ENCODE peak calls at places on chromosomes 3 and 15, in eight cellular contexts. One of them, this sample, is unnamed.

GRCh38 chr3:37324752-37325407 is 150.5 kb upstream of the LRRFIP2 start:
- DNase-seq in cardiac fibroblast: peak; percentile 54
- DNase-seq in iris pigment epithelial cell: peak; percentile 54
- DNase-seq in BJ: no peak
- DNase-seq in fibroblast of lung: peak; percentile 83
- DNase-seq in endothelial cell: no peak
- DNase-seq in astrocyte of the spinal cord: peak; percentile 84
- DNase-seq in activated naive CD8-positive, alpha-beta T cell treated with anti-CD3 and anti-CD28 coated beads, Interleukin-2, amount 50 U/mL, for 24 hours: no peak
- DNase-seq in this sample: no peak

GRCh38 chr3:24496529-24497482 is 2.2 kb upstream of the THRB start:
- DNase-seq in cardiac fibroblast: peak; percentile 93
- DNase-seq in iris pigment epithelial cell: peak; percentile 83
- DNase-seq in BJ: peak; percentile 51
- DNase-seq in fibroblast of lung: peak; percentile 87
- DNase-seq in endothelial cell: peak; percentile 74
- DNase-seq in astrocyte of the spinal cord: peak; percentile 89
- DNase-seq in activated naive CD8-positive, alpha-beta T cell treated with anti-CD3 and anti-CD28 coated beads, Interleukin-2, amount 50 U/mL, for 24 hours: no peak
- DNase-seq in this sample: peak; percentile 45

GRCh38 chr3:138942861-138943623 is 3.9 kb downstream of the FOXL2 start:
- DNase-seq in cardiac fibroblast: no peak
- DNase-seq in iris pigment epithelial cell: no peak
- DNase-seq in BJ: no peak
- DNase-seq in fibroblast of lung: no peak
- DNase-seq in endothelial cell: peak; percentile 45
- DNase-seq in astrocyte of the spinal cord: no peak
- DNase-seq in activated naive CD8-positive, alpha-beta T cell treated with anti-CD3 and anti-CD28 coated beads, Interleukin-2, amount 50 U/mL, for 24 hours: no peak
- DNase-seq in this sample: no peak

GRCh38 chr3:21839592-21839991 is 88.6 kb upstream of the ZNF385D start:
- DNase-seq in cardiac fibroblast: peak; percentile 90
- DNase-seq in iris pigment epithelial cell: peak; percentile 90
- DNase-seq in BJ: peak; percentile 87
- DNase-seq in fibroblast of lung: peak; percentile 96
- DNase-seq in endothelial cell: no peak
- DNase-seq in astrocyte of the spinal cord: peak; percentile 91
- DNase-seq in activated naive CD8-positive, alpha-beta T cell treated with anti-CD3 and anti-CD28 coated beads, Interleukin-2, amount 50 U/mL, for 24 hours: no peak
- DNase-seq in this sample: peak; percentile 72

GRCh38 chr3:56772926-56773587 is 28.7 kb downstream of the ARHGEF3 start:
- DNase-seq in cardiac fibroblast: no peak
- DNase-seq in iris pigment epithelial cell: no peak
- DNase-seq in BJ: no peak
- DNase-seq in fibroblast of lung: no peak
- DNase-seq in endothelial cell: no peak
- DNase-seq in astrocyte of the spinal cord: no peak
- DNase-seq in activated naive CD8-positive, alpha-beta T cell treated with anti-CD3 and anti-CD28 coated beads, Interleukin-2, amount 50 U/mL, for 24 hours: no peak
- DNase-seq in this sample: no peak

GRCh38 chr3:184332370-184333090 is 4.9 kb upstream of the FAM131A start:
- DNase-seq in cardiac fibroblast: peak; percentile 88
- DNase-seq in iris pigment epithelial cell: peak; percentile 98
- DNase-seq in BJ: peak; percentile 63
- DNase-seq in fibroblast of lung: peak; percentile 96
- DNase-seq in endothelial cell: peak; percentile 49
- DNase-seq in astrocyte of the spinal cord: peak; percentile 89
- DNase-seq in activated naive CD8-positive, alpha-beta T cell treated with anti-CD3 and anti-CD28 coated beads, Interleukin-2, amount 50 U/mL, for 24 hours: no peak
- DNase-seq in this sample: peak; percentile 98

GRCh38 chr15:38991126-38991525 is 426.5 kb upstream of the RASGRP1 start:
- DNase-seq in cardiac fibroblast: peak; percentile 87
- DNase-seq in iris pigment epithelial cell: peak; percentile 55
- DNase-seq in BJ: no peak
- DNase-seq in fibroblast of lung: peak; percentile 55
- DNase-seq in endothelial cell: peak; percentile 10
- DNase-seq in astrocyte of the spinal cord: peak; percentile 51
- DNase-seq in activated naive CD8-positive, alpha-beta T cell treated with anti-CD3 and anti-CD28 coated beads, Interleukin-2, amount 50 U/mL, for 24 hours: no peak
- DNase-seq in this sample: peak; percentile 39

GRCh38 chr3:11553436-11554235 is 90.1 kb downstream of the VGLL4 start:
- DNase-seq in cardiac fibroblast: peak; percentile 42
- DNase-seq in iris pigment epithelial cell: peak; percentile 78
- DNase-seq in BJ: no peak
- DNase-seq in fibroblast of lung: no peak
- DNase-seq in endothelial cell: no peak
- DNase-seq in astrocyte of the spinal cord: peak; percentile 62
- DNase-seq in activated naive CD8-positive, alpha-beta T cell treated with anti-CD3 and anti-CD28 coated beads, Interleukin-2, amount 50 U/mL, for 24 hours: no peak
- DNase-seq in this sample: no peak

GRCh38 chr3:186596568-186597287 is 16.1 kb upstream of the AHSG start:
- DNase-seq in cardiac fibroblast: peak; percentile 14
- DNase-seq in iris pigment epithelial cell: peak; percentile 39
- DNase-seq in BJ: no peak
- DNase-seq in fibroblast of lung: peak; percentile 60
- DNase-seq in endothelial cell: no peak
- DNase-seq in astrocyte of the spinal cord: peak; percentile 5
- DNase-seq in activated naive CD8-positive, alpha-beta T cell treated with anti-CD3 and anti-CD28 coated beads, Interleukin-2, amount 50 U/mL, for 24 hours: no peak
- DNase-seq in this sample: no peak

GRCh38 chr3:73926360-73927202 is 301.8 kb upstream of the PDZRN3 start:
- DNase-seq in cardiac fibroblast: no peak
- DNase-seq in iris pigment epithelial cell: no peak
- DNase-seq in BJ: no peak
- DNase-seq in fibroblast of lung: no peak
- DNase-seq in endothelial cell: no peak
- DNase-seq in astrocyte of the spinal cord: no peak
- DNase-seq in activated naive CD8-positive, alpha-beta T cell treated with anti-CD3 and anti-CD28 coated beads, Interleukin-2, amount 50 U/mL, for 24 hours: no peak
- DNase-seq in this sample: no peak

GRCh38 chr3:101902041-101902440 is 52.7 kb downstream of the NFKBIZ start:
- DNase-seq in cardiac fibroblast: peak; percentile 82
- DNase-seq in iris pigment epithelial cell: peak; percentile 99
- DNase-seq in BJ: peak; percentile 91
- DNase-seq in fibroblast of lung: peak; percentile 88
- DNase-seq in endothelial cell: no peak
- DNase-seq in astrocyte of the spinal cord: peak; percentile 93
- DNase-seq in activated naive CD8-positive, alpha-beta T cell treated with anti-CD3 and anti-CD28 coated beads, Interleukin-2, amount 50 U/mL, for 24 hours: no peak
- DNase-seq in this sample: peak; percentile 96

GRCh38 chr15:70412717-70413266 is 315.1 kb upstream of the TLE3 start:
- DNase-seq in cardiac fibroblast: no peak
- DNase-seq in iris pigment epithelial cell: no peak
- DNase-seq in BJ: no peak
- DNase-seq in fibroblast of lung: no peak
- DNase-seq in endothelial cell: no peak
- DNase-seq in astrocyte of the spinal cord: no peak
- DNase-seq in activated naive CD8-positive, alpha-beta T cell treated with anti-CD3 and anti-CD28 coated beads, Interleukin-2, amount 50 U/mL, for 24 hours: no peak
- DNase-seq in this sample: no peak

GRCh38 chr3:196057663-196058356 is 24.1 kb downstream of the TFRC start:
- DNase-seq in cardiac fibroblast: no peak
- DNase-seq in iris pigment epithelial cell: no peak
- DNase-seq in BJ: no peak
- DNase-seq in fibroblast of lung: no peak
- DNase-seq in endothelial cell: no peak
- DNase-seq in astrocyte of the spinal cord: no peak
- DNase-seq in activated naive CD8-positive, alpha-beta T cell treated with anti-CD3 and anti-CD28 coated beads, Interleukin-2, amount 50 U/mL, for 24 hours: no peak
- DNase-seq in this sample: no peak

GRCh38 chr3:110750201-110750600 is 321.4 kb upstream of the NECTIN3 start:
- DNase-seq in cardiac fibroblast: no peak
- DNase-seq in iris pigment epithelial cell: no peak
- DNase-seq in BJ: no peak
- DNase-seq in fibroblast of lung: no peak
- DNase-seq in endothelial cell: no peak
- DNase-seq in astrocyte of the spinal cord: no peak
- DNase-seq in activated naive CD8-positive, alpha-beta T cell treated with anti-CD3 and anti-CD28 coated beads, Interleukin-2, amount 50 U/mL, for 24 hours: no peak
- DNase-seq in this sample: no peak

GRCh38 chr3:24264748-24265158 is 229.9 kb downstream of the THRB start:
- DNase-seq in cardiac fibroblast: peak; percentile 70
- DNase-seq in iris pigment epithelial cell: peak; percentile 64
- DNase-seq in BJ: no peak
- DNase-seq in fibroblast of lung: peak; percentile 46
- DNase-seq in endothelial cell: peak; percentile 21
- DNase-seq in astrocyte of the spinal cord: peak; percentile 43
- DNase-seq in activated naive CD8-positive, alpha-beta T cell treated with anti-CD3 and anti-CD28 coated beads, Interleukin-2, amount 50 U/mL, for 24 hours: peak; percentile 8
- DNase-seq in this sample: peak; percentile 49